ENCODE peak calls at places on chromosomes 12 and 14, in nine cellular contexts. A is stimulated activated CD4-positive, alpha-beta T cell treated with anti-CD3 and anti-CD28 coated beads, Interleukin-4, amount 100 ng/mL, for 48 hours; J is activated effector memory CD4-positive, alpha-beta T cell treated with Interleukin-2 at 50 U/mL for 16 hours; T is K562; S is A172; F is adrenal gland; L is HT1080; Z is GM19239; Q is NCI-H524. E is an unnamed sample.

GRCh38 chr14:69505338-69506240 is 21.1 kb downstream of the PLEKHD1 start:
- DNase-seq in A (no peak), J (no peak), T (no peak), S (peak), F (no peak), L (peak), Z (no peak), Q (no peak), E (no peak)

GRCh38 chr12:32298917-32299316 is 100.4 kb upstream of the FGD4 start:
- DNase-seq in A (no peak), J (no peak), T (no peak), S (no peak), F (no peak), L (no peak), Z (no peak), Q (peak), E (no peak)

GRCh38 chr14:104441275-104442106 is 138.1 kb upstream of the C14orf180 start:
- DNase-seq in A (no peak), J (no peak), T (no peak), S (no peak), F (peak), L (no peak), Z (no peak), Q (no peak), E (no peak)

GRCh38 chr12:121334513-121335343 is 17.5 kb downstream of the ANAPC5 start:
- DNase-seq in A (no peak), J (no peak), T (peak), S (peak), F (no peak), L (peak), Z (peak), Q (peak), E (no peak)

GRCh38 chr12:19575307-19576243 is 136.3 kb downstream of the AEBP2 start:
- DNase-seq in A (no peak), J (no peak), T (peak), S (peak), F (peak), L (peak), Z (no peak), Q (peak), E (no peak)

GRCh38 chr12:103657331-103657730 is 70.3 kb downstream of the STAB2 start:
- DNase-seq in A (no peak), J (no peak), T (no peak), S (peak), F (no peak), L (peak), Z (no peak), Q (no peak), E (no peak)

GRCh38 chr14:22689186-22689585 is 45.0 kb upstream of the OR6J1 start:
- DNase-seq in A (no peak), J (no peak), T (peak), S (peak), F (no peak), L (peak), Z (no peak), Q (no peak), E (no peak)

GRCh38 chr12:83753205-83753604 is 1066.5 kb downstream of the TMTC2 start:
- DNase-seq in A (no peak), J (no peak), T (no peak), S (no peak), F (no peak), L (no peak), Z (no peak), Q (no peak), E (no peak)

GRCh38 chr12:112116232-112117060 is 7.9 kb upstream of the NAA25 start:
- DNase-seq in A (no peak), J (no peak), T (peak), S (peak), F (peak), L (peak), Z (no peak), Q (peak), E (no peak)

GRCh38 chr12:43805149-43805856 is 814 bp downstream of the TWF1 start:
- DNase-seq in A (no peak), J (no peak), T (peak), S (peak), F (no peak), L (no peak), Z (no peak), Q (peak), E (no peak)

GRCh38 chr14:103102689-103103260 is 8.2 kb downstream of the EXOC3L4 start:
- DNase-seq in A (no peak), J (no peak), T (no peak), S (no peak), F (no peak), L (no peak), Z (no peak), Q (no peak), E (no peak)

GRCh38 chr12:50268482-50268881 is 14.8 kb downstream of the LIMA1 start:
- DNase-seq in A (no peak), J (no peak), T (no peak), S (no peak), F (no peak), L (no peak), Z (no peak), Q (no peak), E (no peak)

GRCh38 chr14:104676694-104677505 is 12.5 kb upstream of the INF2 start:
- DNase-seq in A (peak), J (no peak), T (no peak), S (no peak), F (no peak), L (no peak), Z (no peak), Q (no peak), E (no peak)

GRCh38 chr12:63420206-63420644 is 248.1 kb downstream of the DPY19L2 start:
- DNase-seq in A (peak), J (no peak), T (peak), S (peak), F (peak), L (peak), Z (peak), Q (peak), E (peak)

GRCh38 chr12:49667319-49668090 is 39.7 kb downstream of the FMNL3 start:
- DNase-seq in A (no peak), J (no peak), T (no peak), S (no peak), F (no peak), L (peak), Z (no peak), Q (no peak), E (no peak)

GRCh38 chr14:103623883-103624482 is 5.0 kb upstream of the KLC1 start:
- DNase-seq in A (no peak), J (no peak), T (no peak), S (no peak), F (no peak), L (no peak), Z (no peak), Q (peak), E (no peak)